ENCODE peak calls at places on chromosome 4, in nine cellular contexts. P, I, W, L, O, S, A, U and Y are unnamed samples. For H3K27me3 and H3K9me3, the result is how much of the 10 kb centered on the place peaks cover.

GRCh38 chr4:12701384-12701783 is 782.8 kb downstream of the RAB28 start:
- DNase-seq in U (no peak), I (no peak), S (no peak), A (no peak), W (no peak), O (no peak), L (no peak), P (no peak), Y (no peak)

GRCh38 chr4:13108096-13108495 is 376.0 kb downstream of the RAB28 start:
- DNase-seq in O (no peak), L (no peak), S (no peak), U (no peak), I (no peak), P (no peak), W (peak), A (no peak), Y (peak)

GRCh38 chr4:75745192-75745591 is 20.8 kb downstream of the USO1 start:
- DNase-seq in P (no peak), I (no peak), O (no peak), U (peak), S (no peak), A (peak), W (peak), L (peak), Y (no peak)

GRCh38 chr4:4868506-4869379 is 9.3 kb downstream of the MSX1 start:
- DNase-seq in A (no peak), O (no peak), W (no peak), L (no peak), P (no peak), S (no peak), I (no peak), U (no peak), Y (no peak)

GRCh38 chr4:55509272-55509671 is 37.4 kb downstream of the CLOCK start:
- DNase-seq in W (peak), A (no peak), P (peak), U (no peak), I (no peak), S (no peak), L (no peak), O (no peak), Y (no peak)

GRCh38 chr4:169249214-169249973 is 21.4 kb downstream of the SH3RF1 start:
- DNase-seq in O (no peak), U (no peak), W (peak), A (peak), L (peak), P (no peak), I (no peak), S (no peak), Y (no peak)

GRCh38 chr4:22389240-22389871 is 126.5 kb downstream of the ADGRA3 start:
- DNase-seq in O (peak), I (no peak), A (peak), W (peak), S (peak), U (peak), P (peak), L (peak), Y (peak)

GRCh38 chr4:41044165-41044564 is 170.2 kb downstream of the APBB2 start:
- DNase-seq in A (no peak), S (no peak), I (no peak), P (no peak), O (no peak), W (peak), U (no peak), L (no peak), Y (peak)

GRCh38 chr4:105191621-105192210 is 45.0 kb downstream of the TET2 start:
- DNase-seq in L (no peak), S (no peak), W (peak), A (no peak), U (no peak), I (no peak), O (no peak), P (peak), Y (no peak)

GRCh38 chr4:76058302-76058701 is 16.2 kb upstream of the ART3 start:
- DNase-seq in U (no peak), O (no peak), P (no peak), S (no peak), I (no peak), L (no peak), W (no peak), A (no peak), Y (no peak)

GRCh38 chr4:22179124-22179874 is 230.7 kb upstream of the KCNIP4 start:
- DNase-seq in W (peak), I (no peak), L (no peak), O (no peak), A (no peak), P (no peak), U (peak), S (no peak), Y (no peak)

GRCh38 chr4:26020083-26020668 is 106.2 kb downstream of the SMIM20 start:
- DNase-seq in S (no peak), L (peak), U (peak), O (no peak), P (no peak), W (peak), A (peak), I (no peak), Y (peak)

GRCh38 chr4:168722391-168722790 is 225.5 kb downstream of the PALLD start:
- DNase-seq in P (peak), I (no peak), A (no peak), S (no peak), W (no peak), U (no peak), O (no peak), L (no peak), Y (no peak)

GRCh38 chr4:186368291-186368690 is 102.3 kb downstream of the F11 start:
- DNase-seq in I (no peak), P (no peak), S (no peak), L (no peak), O (no peak), A (no peak), W (no peak), U (no peak), Y (no peak)
- H3K27me3 ChIP-seq in I (under half), P (under half), S (under half), L (under half), O (under half), A (under half), W (under half), U (under half), Y (under half)

GRCh38 chr4:7910721-7911015 is 29.0 kb downstream of the AFAP1 start:
- DNase-seq in A (no peak), I (no peak), P (no peak), O (no peak), S (no peak), W (no peak), U (no peak), L (no peak), Y (no peak)

GRCh38 chr4:7909966-7910720 is 29.5 kb downstream of the AFAP1 start:
- DNase-seq in W (peak), S (no peak), O (no peak), L (no peak), I (no peak), A (no peak), P (no peak), U (no peak), Y (no peak)

GRCh38 chr4:7912826-7913225 is 26.8 kb downstream of the AFAP1 start:
- DNase-seq in L (no peak), P (no peak), I (no peak), W (no peak), O (no peak), S (no peak), U (no peak), A (no peak), Y (no peak)

GRCh38 chr4:7909463-7909862 is 30.2 kb downstream of the AFAP1 start:
- DNase-seq in W (peak), L (no peak), I (no peak), O (no peak), P (no peak), U (no peak), A (no peak), S (no peak), Y (no peak)

GRCh38 chr4:7911044-7911578 is 28.6 kb downstream of the AFAP1 start:
- DNase-seq in U (peak), L (no peak), S (no peak), P (no peak), I (no peak), A (peak), W (peak), O (peak), Y (no peak)
- H3K4me3 ChIP-seq in U (peak), L (no peak), S (no peak), P (no peak), I (no peak), A (no peak), W (peak), O (no peak), Y (no peak)

DNA sequence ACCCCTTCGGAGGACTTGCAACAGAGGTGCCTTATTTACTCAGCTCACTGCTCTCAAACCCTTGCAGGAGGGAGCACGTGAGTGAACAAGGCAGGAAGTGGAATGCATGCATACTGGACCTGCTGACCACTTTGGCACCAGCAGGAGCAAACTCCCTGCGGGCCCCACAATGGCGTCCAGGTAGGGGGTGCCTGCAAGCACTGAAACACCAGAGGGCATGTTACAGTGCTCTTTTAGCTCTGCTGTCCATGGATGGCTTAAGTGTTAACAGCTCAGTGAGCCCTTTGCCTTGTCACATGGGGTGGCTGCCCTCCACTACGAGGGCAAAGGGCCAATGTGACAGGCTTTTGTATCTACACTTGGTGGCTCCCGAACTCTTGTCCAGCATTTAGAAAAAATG is 199.5 kb upstream of the UGT8 start:
- DNase-seq in W (no peak), O (no peak), S (no peak), A (peak), U (no peak), I (no peak), P (no peak), L (peak), Y (no peak)
- H3K9me3 ChIP-seq in W (under half), O (under half), S (under half), A (under half), U (under half), I (under half), P (under half), L (under half), Y (under half)

DNA sequence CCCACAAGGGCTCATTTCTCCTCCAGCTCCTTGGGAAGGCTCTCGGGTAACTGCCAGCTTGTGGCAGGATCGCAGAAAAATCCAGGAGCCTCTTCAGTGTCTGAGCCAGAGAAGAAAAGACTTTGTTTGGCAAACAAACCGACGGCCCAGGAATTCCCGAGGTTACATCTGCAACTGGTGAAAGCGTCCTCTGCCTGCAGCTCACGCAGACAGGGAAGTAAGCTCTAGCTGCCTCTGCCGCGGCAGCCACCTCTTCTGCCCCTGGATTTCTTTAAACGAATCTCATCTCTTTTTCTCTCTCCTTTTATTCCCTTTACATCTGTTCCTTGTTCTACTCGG is 289 bp downstream of the DCHS2 start:
- DNase-seq in W (peak), A (no peak), I (no peak), S (no peak), U (no peak), O (no peak), L (peak), P (peak), Y (no peak)
- H3K27me3 ChIP-seq in W (half or more), A (half or more), I (under half), S (under half), U (under half), O (under half), L (under half), P (under half), Y (under half)

DNA sequence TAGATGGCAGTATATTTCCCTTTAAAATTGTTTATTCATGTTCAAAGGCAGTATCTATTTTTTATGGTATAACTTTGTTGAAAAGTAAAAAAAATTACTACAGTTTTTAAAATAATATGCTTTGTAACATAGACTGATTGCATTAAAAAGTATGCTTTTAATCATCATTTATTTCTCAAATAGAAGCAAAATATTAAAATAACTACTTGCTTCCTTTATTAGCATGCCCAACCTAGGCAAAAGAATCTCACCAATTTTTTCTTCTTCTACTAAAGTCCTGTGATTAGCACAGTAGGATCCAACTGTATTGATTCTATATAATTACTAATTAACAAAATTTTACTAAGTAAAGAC is 69.6 kb upstream of the NFKB1 start:
- DNase-seq in P (no peak), A (no peak), U (no peak), L (no peak), I (no peak), O (no peak), S (no peak), W (no peak), Y (no peak)
- H3K4me3 ChIP-seq in P (peak), A (no peak), U (no peak), L (no peak), I (no peak), O (peak), S (peak), W (peak), Y (peak)

GRCh38 chr4:19835429-19835828 is 416.3 kb upstream of the SLIT2 start:
- DNase-seq in U (no peak), I (no peak), P (no peak), L (no peak), A (no peak), S (no peak), O (no peak), W (no peak), Y (no peak)
- H3K9me3 ChIP-seq in U (under half), I (under half), P (under half), L (under half), A (under half), S (under half), O (under half), W (under half), Y (under half)

DNA sequence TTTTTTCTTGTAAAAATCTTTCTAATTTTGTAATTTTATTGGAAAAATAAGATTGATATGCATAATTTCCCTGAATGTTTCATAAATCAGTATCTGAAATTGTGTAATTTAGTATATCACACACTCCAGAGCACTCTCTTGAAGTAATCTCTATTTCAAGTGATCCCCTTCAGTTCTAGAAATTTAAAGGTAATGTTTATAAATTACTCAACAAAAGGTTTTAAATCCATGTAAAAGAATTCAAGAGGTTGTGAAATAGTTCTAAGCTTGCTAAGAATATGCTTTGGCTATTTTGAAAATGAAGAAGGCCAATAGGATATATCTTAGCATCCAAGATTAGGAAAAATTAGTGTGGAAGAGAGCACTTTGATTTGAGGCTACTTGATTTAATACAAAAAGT is 28.2 kb downstream of the SMARCAD1 start:
- DNase-seq in P (no peak), W (peak), A (no peak), I (no peak), U (no peak), O (no peak), L (no peak), S (no peak), Y (no peak)
- H3K27me3 ChIP-seq in P (under half), W (under half), A (under half), I (under half), U (under half), O (under half), L (under half), S (under half), Y (under half)

GRCh38 chr4:140005699-140006098 is 148.3 kb downstream of the MAML3 start:
- DNase-seq in U (no peak), W (no peak), O (no peak), A (no peak), S (no peak), P (peak), I (no peak), L (no peak), Y (peak)

GRCh38 chr4:140000232-140000631 is 153.8 kb downstream of the MAML3 start:
- DNase-seq in P (no peak), A (no peak), I (no peak), L (no peak), U (no peak), S (no peak), W (no peak), O (no peak), Y (no peak)

GRCh38 chr4:140003851-140004579 is 150.0 kb downstream of the MAML3 start:
- DNase-seq in W (no peak), I (no peak), O (no peak), P (no peak), U (no peak), S (no peak), A (no peak), L (no peak), Y (no peak)

DNA sequence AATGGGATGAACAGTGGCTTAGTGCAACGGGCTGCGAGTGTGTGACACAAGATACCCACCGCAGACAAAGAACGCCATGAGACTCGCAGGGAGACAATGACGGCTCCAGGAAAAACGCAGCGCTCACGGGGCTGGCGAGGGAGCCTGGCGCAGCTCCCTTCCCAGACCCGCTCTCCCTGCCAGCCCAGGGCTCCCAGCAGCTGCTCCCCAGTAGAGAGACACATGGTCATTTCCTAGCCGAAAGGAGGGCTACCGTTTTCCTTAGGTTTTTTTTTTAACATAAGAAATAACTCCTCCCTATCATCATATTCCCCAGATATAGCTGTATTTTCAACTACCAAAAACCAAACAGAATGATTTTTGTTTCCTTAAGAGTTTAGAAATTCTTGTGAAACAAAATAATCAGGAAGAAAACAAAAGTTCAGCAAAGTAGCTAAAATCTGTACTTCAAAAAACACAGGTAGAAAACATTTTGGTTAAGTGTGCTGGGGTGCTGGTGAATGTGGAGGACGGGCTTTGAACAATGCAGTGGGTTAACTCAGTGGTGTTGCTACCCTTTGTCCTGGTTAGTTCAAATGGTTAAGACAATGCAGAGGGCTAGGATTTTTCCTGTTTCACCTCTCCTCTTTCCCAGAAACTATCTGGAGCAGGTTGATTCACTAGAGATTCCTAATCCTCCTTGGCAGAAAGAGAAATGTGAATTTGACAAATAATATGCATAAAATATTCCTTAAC is 149.2 kb downstream of the MAML3 start:
- DNase-seq in P (peak), S (peak), A (peak), I (peak), W (peak), U (no peak), O (no peak), L (no peak), Y (no peak)
- H3K4me3 ChIP-seq in P (peak), S (no peak), A (peak), I (no peak), W (peak), U (peak), O (no peak), L (no peak), Y (no peak)